ENCODE peak calls at places on chromosomes 16 and 17, in five cellular contexts. W, X, A, S and Y are unnamed samples.

GRCh38 chr17:76402711-76403110 is 18.3 kb downstream of the SPHK1 start:
- DNase-seq in W (no peak), X (no peak), A (no peak), S (no peak), Y (no peak)

GRCh38 chr16:69691980-69692911 is 34.1 kb downstream of the NQO1 start:
- DNase-seq in W (no peak), X (no peak), A (no peak), S (peak), Y (no peak)

GRCh38 chr16:80931985-80932720 is 74.5 kb downstream of the CMC2 start:
- DNase-seq in W (peak), X (no peak), A (peak), S (peak), Y (no peak)

GRCh38 chr17:69870751-69871199 is 204.2 kb upstream of the KCNJ16 start:
- DNase-seq in W (peak), X (no peak), A (peak), S (no peak), Y (peak)

GRCh38 chr17:18245038-18245776 is 13.3 kb downstream of the FLII start:
- DNase-seq in W (no peak), X (no peak), A (no peak), S (no peak), Y (no peak)

GRCh38 chr16:57224651-57225335 is 20.3 kb upstream of the ARL2BP start:
- DNase-seq in W (no peak), X (no peak), A (no peak), S (no peak), Y (no peak)

GRCh38 chr16:22188595-22189442 is 17.3 kb upstream of the EEF2K start:
- DNase-seq in W (peak), X (no peak), A (peak), S (peak), Y (peak)

GRCh38 chr16:89920723-89921122 is 2.1 kb downstream of the MC1R start:
- DNase-seq in W (no peak), X (no peak), A (no peak), S (no peak), Y (no peak)

GRCh38 chr16:75443301-75443700 is 10.0 kb upstream of the CFDP1 start:
- DNase-seq in W (no peak), X (no peak), A (no peak), S (no peak), Y (no peak)

GRCh38 chr16:54928016-54928356 is 2.7 kb upstream of the IRX5 start:
- DNase-seq in W (no peak), X (no peak), A (no peak), S (no peak), Y (no peak)

GRCh38 chr17:64306850-64307463 is 43.9 kb upstream of the TEX2 start:
- DNase-seq in W (peak), X (peak), A (peak), S (peak), Y (peak)

GRCh38 chr16:66152841-66153525 is 213.5 kb upstream of the CDH5 start:
- DNase-seq in W (peak), X (no peak), A (peak), S (peak), Y (no peak)

GRCh38 chr16:49855280-49855821 is 561 bp downstream of the ZNF423 start:
- DNase-seq in W (peak), X (no peak), A (no peak), S (peak), Y (peak)

GRCh38 chr16:50547340-50547865 is 793 bp upstream of the NKD1 start:
- DNase-seq in W (no peak), X (no peak), A (no peak), S (no peak), Y (no peak)

GRCh38 chr17:44384823-44385286 is 4.6 kb downstream of the ITGA2B start:
- DNase-seq in W (no peak), X (no peak), A (no peak), S (no peak), Y (no peak)

GRCh38 chr16:21946889-21947635 is 6.1 kb upstream of the UQCRC2 start:
- DNase-seq in W (no peak), X (no peak), A (no peak), S (no peak), Y (no peak)

GRCh38 chr16:26860506-26860905 is 206.2 kb upstream of the C16orf82 start:
- DNase-seq in W (no peak), X (no peak), A (no peak), S (no peak), Y (no peak)

GRCh38 chr16:26859086-26859485 is 207.6 kb upstream of the C16orf82 start:
- DNase-seq in W (no peak), X (no peak), A (no peak), S (no peak), Y (no peak)

DNA sequence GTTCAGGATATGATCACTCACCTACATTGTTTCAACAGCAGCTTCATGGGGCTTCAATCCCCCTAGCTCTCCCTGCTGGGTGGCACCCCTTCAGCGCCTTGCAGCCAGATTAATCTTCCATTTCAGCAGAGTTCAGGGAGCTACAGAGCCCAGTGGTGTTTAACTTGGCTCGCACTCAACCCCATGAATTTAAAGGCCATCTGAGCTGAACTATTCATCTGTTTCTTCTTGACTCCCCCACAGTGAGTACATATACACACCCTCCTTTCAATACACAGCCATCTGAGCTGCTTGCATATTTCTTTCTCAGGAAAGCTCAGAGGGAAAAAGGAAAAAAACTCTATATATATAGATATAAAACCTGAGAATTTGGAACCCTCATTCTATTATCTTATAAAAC is 202.8 kb upstream of the C16orf82 start:
- DNase-seq in W (no peak), X (no peak), A (no peak), S (no peak), Y (no peak)
- TF ChIP-seq CTCF in W (no peak), X (no peak), A (no peak), S (no peak), Y (no peak)

DNA sequence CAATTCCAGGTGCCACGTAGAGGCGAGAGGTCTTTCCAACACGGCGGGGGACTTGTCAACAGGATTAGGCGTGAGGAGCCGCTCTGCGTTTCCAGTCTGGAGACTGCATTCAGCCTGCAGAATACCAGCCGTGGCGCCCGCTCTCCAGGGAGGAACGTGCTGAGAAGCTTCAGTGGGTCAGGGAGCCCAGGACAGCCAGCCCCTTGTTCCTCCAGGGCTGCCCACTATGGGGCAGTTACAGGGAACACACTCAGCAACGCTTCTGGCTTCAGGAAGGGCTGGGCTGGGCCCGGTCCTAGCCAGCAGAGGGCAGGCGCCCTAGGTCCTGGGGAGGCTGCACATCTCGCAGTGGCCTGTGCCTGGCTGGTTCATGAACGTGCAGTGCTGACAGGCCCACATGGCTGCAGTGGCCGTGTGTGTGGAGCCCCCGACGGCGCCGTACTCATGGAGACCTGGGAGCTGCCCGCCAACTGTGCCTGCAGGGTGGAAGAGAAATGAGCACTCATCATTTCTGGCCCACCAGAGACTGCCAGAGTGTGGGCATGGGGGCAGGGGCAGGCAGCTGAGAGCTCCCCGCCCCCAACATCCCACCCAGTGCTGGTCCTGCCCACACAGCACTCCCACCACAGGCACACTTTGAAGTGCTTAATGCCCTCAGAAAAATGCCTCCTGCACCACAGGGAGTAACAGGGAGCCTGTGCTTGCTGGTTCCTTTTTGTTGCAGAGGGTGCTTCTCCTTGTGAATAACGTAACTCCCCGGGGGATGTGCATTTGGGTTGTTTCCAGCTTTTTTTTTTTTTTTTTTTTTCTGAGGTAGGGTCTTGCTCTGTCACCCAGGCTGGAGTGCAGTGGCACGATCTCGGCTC is 7.0 kb upstream of the FAAP100 start:
- DNase-seq in W (no peak), X (no peak), A (no peak), S (no peak), Y (no peak)
- TF ChIP-seq CTCF in W (peak), X (no peak), A (peak), S (peak), Y (no peak)

GRCh38 chr17:56231693-56232092 is 78.4 kb downstream of the ANKFN1 start:
- DNase-seq in W (no peak), X (no peak), A (no peak), S (no peak), Y (no peak)
- TF ChIP-seq CTCF in W (no peak), X (no peak), A (no peak), S (no peak), Y (no peak)

DNA sequence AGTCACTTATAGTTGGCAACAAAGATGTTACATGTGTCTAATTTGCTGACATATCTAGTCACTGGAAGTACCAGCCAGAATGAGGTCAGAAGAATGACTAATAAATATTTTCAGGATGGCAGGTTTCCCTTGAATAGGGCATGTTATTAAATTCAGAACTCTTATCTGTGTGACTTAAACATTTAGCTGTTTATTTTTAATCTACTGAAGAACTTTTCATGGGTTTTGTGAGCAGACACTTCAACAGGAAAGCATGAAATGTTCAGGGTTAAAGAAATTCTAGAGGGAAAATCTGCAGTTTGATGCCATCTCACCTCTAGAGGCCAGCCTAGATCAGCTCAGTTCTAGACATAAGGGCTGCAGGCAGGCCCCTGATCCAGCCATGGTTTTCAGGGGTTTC is 13.2 kb downstream of the JPT2 start:
- DNase-seq in W (no peak), X (no peak), A (no peak), S (peak), Y (no peak)
- TF ChIP-seq CTCF in W (peak), X (no peak), A (peak), S (peak), Y (peak)

DNA sequence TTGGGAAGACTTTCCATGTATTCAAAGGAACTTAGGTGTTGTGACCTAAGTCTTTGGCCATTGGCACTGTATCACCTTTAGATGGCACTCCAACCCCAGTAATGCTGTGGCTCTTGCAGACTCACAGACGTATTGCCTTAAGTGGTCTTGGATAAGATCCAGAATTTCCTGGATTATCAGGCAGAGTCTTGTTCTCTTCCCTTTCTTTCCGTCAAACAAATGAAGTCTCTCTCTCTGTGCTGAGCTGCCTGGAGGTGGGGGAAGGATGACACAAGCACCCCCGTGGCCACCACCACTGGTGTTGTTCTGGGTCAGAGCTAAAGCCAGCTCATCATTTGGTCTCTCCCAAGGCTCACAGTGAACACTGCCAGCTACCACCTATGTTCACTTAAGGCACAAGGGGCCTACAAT is 789.9 kb upstream of the KIF2B start:
- DNase-seq in W (peak), X (no peak), A (no peak), S (no peak), Y (no peak)
- TF ChIP-seq CTCF in W (peak), X (no peak), A (no peak), S (peak), Y (no peak)